ENCODE peak calls at places on chromosomes 3 and 15, in ten cellular contexts. L is activated CD4-positive, alpha-beta T cell treated with anti-CD3 and anti-CD28 coated beads, Interleukin-2, amount 10 ng/mL, durations not matched to agents 7 days and 5 days; J is colonic mucosa; P is Panc1; O is EL; A is GM04504; F is transverse colon; Y is AG09309; U is heart left ventricle; C is endodermal cell. S is an unnamed sample.

GRCh38 chr3:16174389-16174788 is at the start of gene GALNT15:
- DNase-seq in J (peak), Y (peak), O (peak), P (no peak), U (peak), L (no peak), C (no peak), A (peak), F (peak), S (peak)

GRCh38 chr3:40691598-40691905 is 166.8 kb downstream of the ZNF621 start:
- DNase-seq in P (no peak), L (no peak), U (no peak), Y (no peak), C (no peak), J (no peak), O (no peak), F (no peak), A (no peak), S (no peak)

GRCh38 chr3:94225176-94225742 is 162.4 kb downstream of the NSUN3 start:
- DNase-seq in U (no peak), P (no peak), J (no peak), F (no peak), A (no peak), C (no peak), L (no peak), O (peak), Y (no peak), S (no peak)

GRCh38 chr15:45648521-45649200 is 13.8 kb downstream of the SQOR start:
- DNase-seq in P (no peak), F (no peak), Y (no peak), A (peak), J (no peak), O (peak), C (no peak), U (no peak), L (no peak), S (peak)

GRCh38 chr3:192816274-192816853 is 89.0 kb upstream of the FGF12 start:
- DNase-seq in C (peak), A (peak), U (no peak), Y (peak), O (peak), F (no peak), L (no peak), J (no peak), P (peak), S (peak)

GRCh38 chr3:183701744-183702143 is 4.1 kb downstream of the YEATS2 start:
- DNase-seq in C (peak), O (no peak), J (no peak), A (no peak), U (no peak), F (no peak), L (no peak), Y (no peak), P (no peak), S (no peak)

GRCh38 chr3:13479332-13479581 is 849 bp upstream of the HDAC11 start:
- DNase-seq in U (peak), F (no peak), C (no peak), L (no peak), P (no peak), O (peak), A (no peak), J (peak), Y (no peak), S (no peak)

GRCh38 chr3:146165370-146165769 is 4.4 kb upstream of the PLOD2 start:
- DNase-seq in O (peak), U (no peak), C (no peak), F (no peak), P (no peak), Y (peak), A (no peak), L (no peak), J (no peak), S (no peak)

GRCh38 chr3:107465064-107465631 is 57.6 kb upstream of the BBX start:
- DNase-seq in J (no peak), P (no peak), C (no peak), L (no peak), Y (no peak), A (no peak), F (no peak), O (no peak), U (no peak), S (no peak)

GRCh38 chr15:42232606-42233005 is 24.5 kb upstream of the VPS39 start:
- DNase-seq in F (no peak), Y (no peak), O (no peak), J (no peak), C (no peak), U (no peak), A (no peak), P (no peak), L (no peak), S (no peak)

GRCh38 chr15:35068861-35069260 is 16.2 kb downstream of the NANOGP8 start:
- DNase-seq in U (no peak), C (no peak), Y (no peak), L (no peak), O (no peak), J (no peak), F (no peak), A (no peak), P (no peak), S (no peak)

GRCh38 chr15:61530769-61531168 is 301.7 kb upstream of the RORA start:
- DNase-seq in C (peak), O (peak), F (no peak), A (no peak), J (no peak), U (no peak), P (no peak), L (no peak), Y (no peak), S (no peak)

GRCh38 chr15:67080118-67080899 is 14.9 kb downstream of the SMAD3 start:
- DNase-seq in U (peak), P (no peak), L (no peak), Y (peak), J (no peak), F (no peak), A (peak), C (no peak), O (peak), S (peak)

GRCh38 chr15:72782993-72783562 is 480 bp downstream of the ADPGK start:
- DNase-seq in O (peak), L (peak), J (peak), A (peak), C (peak), Y (no peak), P (no peak), F (peak), U (no peak), S (no peak)

S was measured in amniotic stem cell.